ENCODE peak calls at places on chromosomes 4 and X, in nine cellular contexts. K, A, V, Z, U, R, W, N and J are unnamed samples.

GRCh38 chrX:23435575-23435974 is 100.9 kb downstream of the PTCHD1 start:
- DNase-seq in V (no peak), K (no peak), A (no peak), U (no peak), N (no peak), W (no peak), R (no peak), Z (no peak), J (no peak)

GRCh38 chrX:130165181-130165702 is 399 bp downstream of the AIFM1 start:
- DNase-seq in W (no peak), R (no peak), V (no peak), K (no peak), U (no peak), A (no peak), N (no peak), Z (no peak), J (no peak)

GRCh38 chrX:105975382-105975781 is 63.1 kb downstream of the SERPINA7 start:
- DNase-seq in Z (no peak), V (no peak), R (no peak), K (peak), U (no peak), W (peak), A (no peak), N (peak), J (no peak)

GRCh38 chr4:73844352-73844751 is 7.9 kb downstream of the CXCL6 start:
- DNase-seq in A (no peak), K (no peak), Z (no peak), W (peak), N (peak), V (no peak), R (no peak), U (no peak), J (no peak)

GRCh38 chr4:101835121-101835904 is 44.8 kb downstream of the BANK1 start:
- DNase-seq in K (peak), A (no peak), U (peak), Z (no peak), W (peak), R (no peak), V (no peak), N (peak), J (peak)

GRCh38 chr4:180840142-180840541 is 1403.1 kb upstream of the TENM3 start:
- DNase-seq in U (no peak), Z (no peak), N (no peak), K (no peak), R (no peak), A (no peak), W (no peak), V (no peak), J (no peak)

GRCh38 chr4:99087887-99088484 is 602 bp downstream of the ADH5 start:
- DNase-seq in R (no peak), K (peak), Z (peak), V (peak), W (peak), U (peak), A (no peak), N (peak), J (peak)

GRCh38 chr4:94454405-94454804 is 2.7 kb downstream of the PDLIM5 start:
- DNase-seq in U (no peak), N (no peak), R (no peak), Z (no peak), W (no peak), A (no peak), K (no peak), V (no peak), J (no peak)

GRCh38 chr4:54941994-54942552 is 183.3 kb downstream of the KDR start:
- DNase-seq in R (no peak), W (no peak), Z (peak), U (no peak), A (no peak), V (peak), N (peak), K (no peak), J (no peak)

GRCh38 chrX:13693341-13693871 is 4.5 kb downstream of the RAB9A start:
- DNase-seq in A (no peak), Z (no peak), W (peak), U (no peak), K (no peak), V (no peak), R (no peak), N (no peak), J (no peak)

GRCh38 chr4:147981305-147981704 is 249.4 kb downstream of the ARHGAP10 start:
- DNase-seq in N (no peak), U (no peak), W (peak), A (no peak), K (peak), R (no peak), Z (no peak), V (no peak), J (no peak)

GRCh38 chrX:47854474-47854873 is 17.8 kb downstream of the ZNF81 start:
- DNase-seq in R (no peak), Z (peak), N (peak), K (peak), W (peak), A (no peak), V (peak), U (no peak), J (peak)

GRCh38 chr4:61397174-61397573 is 197.0 kb downstream of the ADGRL3 start:
- DNase-seq in R (no peak), K (peak), V (no peak), U (peak), A (no peak), N (peak), W (peak), Z (no peak), J (no peak)

GRCh38 chrX:10797493-10797892 is 177.1 kb upstream of the MID1 start:
- DNase-seq in R (no peak), U (no peak), Z (no peak), A (no peak), K (no peak), V (no peak), W (no peak), N (peak), J (no peak)

GRCh38 chrX:13029341-13029740 is 15.1 kb downstream of the FAM9C start:
- DNase-seq in V (no peak), Z (peak), A (no peak), W (peak), U (no peak), R (no peak), K (peak), N (peak), J (no peak)

GRCh38 chr4:6107114-6107791 is 89.0 kb upstream of the C4orf50 start:
- DNase-seq in K (no peak), R (no peak), V (no peak), U (no peak), Z (no peak), N (no peak), W (no peak), A (peak), J (no peak)
- H3K4me3 ChIP-seq in K (no peak), R (no peak), V (no peak), U (no peak), Z (no peak), N (no peak), W (no peak), A (no peak), J (no peak)

GRCh38 chr4:183348706-183349659 is 26.8 kb upstream of the CLDN24 start:
- DNase-seq in V (no peak), K (peak), R (peak), Z (no peak), N (peak), U (peak), W (peak), A (no peak), J (peak)
- H3K4me3 ChIP-seq in V (no peak), K (no peak), R (peak), Z (no peak), N (no peak), U (no peak), W (peak), A (no peak), J (no peak)

GRCh38 chr4:105145913-105146285 is 777 bp upstream of the TET2 start:
- DNase-seq in A (peak), U (no peak), V (peak), N (no peak), K (no peak), Z (no peak), W (no peak), R (no peak), J (peak)

GRCh38 chr4:105140684-105141490 is 5.8 kb upstream of the TET2 start:
- DNase-seq in V (peak), Z (no peak), R (no peak), U (no peak), K (no peak), N (peak), W (peak), A (no peak), J (no peak)

GRCh38 chr4:105147226-105148151 is 813 bp downstream of the TET2 start:
- DNase-seq in U (no peak), W (peak), A (peak), V (peak), K (no peak), N (peak), Z (no peak), R (no peak), J (peak)

GRCh38 chr4:105146286-105147219 is at the start of gene TET2:
- DNase-seq in N (peak), U (peak), A (peak), R (peak), Z (peak), V (peak), K (peak), W (peak), J (peak)

GRCh38 chr4:105145059-105145912 is 1.4 kb upstream of the TET2 start:
- DNase-seq in W (peak), Z (no peak), A (no peak), V (peak), U (no peak), R (no peak), K (no peak), N (no peak), J (no peak)
- H3K4me3 ChIP-seq in W (peak), Z (peak), A (peak), V (peak), U (peak), R (peak), K (peak), N (peak), J (peak)

GRCh38 chr4:84501721-84502267 is 2.7 kb upstream of the NKX6-1 start:
- DNase-seq in N (no peak), A (no peak), R (no peak), W (no peak), K (no peak), U (no peak), Z (no peak), V (no peak), J (no peak)
- H3K4me3 ChIP-seq in N (no peak), A (no peak), R (no peak), W (no peak), K (no peak), U (no peak), Z (no peak), V (no peak), J (no peak)

GRCh38 chrX:1577845-1578244 is 13.6 kb upstream of the AKAP17A start:
- DNase-seq in K (no peak), N (no peak), W (no peak), R (no peak), Z (no peak), A (no peak), U (no peak), V (no peak), J (no peak)

GRCh38 chrX:1581132-1581531 is 10.3 kb upstream of the AKAP17A start:
- DNase-seq in Z (no peak), N (peak), K (no peak), V (peak), W (no peak), U (no peak), R (peak), A (no peak), J (peak)

GRCh38 chrX:1578511-1579173 is 12.8 kb upstream of the AKAP17A start:
- DNase-seq in W (no peak), Z (no peak), N (no peak), A (no peak), K (no peak), R (no peak), U (no peak), V (no peak), J (no peak)

GRCh38 chrX:1576201-1577101 is 15.0 kb upstream of the AKAP17A start:
- DNase-seq in N (no peak), K (no peak), Z (no peak), W (no peak), V (peak), A (no peak), U (no peak), R (no peak), J (no peak)
- H3K4me3 ChIP-seq in N (no peak), K (no peak), Z (no peak), W (no peak), V (no peak), A (no peak), U (no peak), R (no peak), J (no peak)